ENCODE peak calls at places on chromosomes 5 and 9, in eight cellular contexts. One of them, this sample, is unnamed.

GRCh38 chr9:91856419-91856818 is 93.6 kb downstream of the ROR2 start:
- DNase-seq in transverse colon: no peak
- DNase-seq in suprapubic skin: no peak
- DNase-seq in CD8-positive, alpha-beta T cell: no peak
- DNase-seq in A549: no peak
- DNase-seq in uterus: no peak
- DNase-seq in heart right ventricle: no peak
- DNase-seq in Karpas-422: no peak
- DNase-seq in this sample: no peak

GRCh38 chr5:78056901-78057514 is 237.5 kb downstream of the AP3B1 start:
- DNase-seq in transverse colon: no peak
- DNase-seq in suprapubic skin: no peak
- DNase-seq in CD8-positive, alpha-beta T cell: no peak
- DNase-seq in A549: peak
- DNase-seq in uterus: no peak
- DNase-seq in heart right ventricle: no peak
- DNase-seq in Karpas-422: no peak
- DNase-seq in this sample: no peak

GRCh38 chr5:95808686-95809413 is 13.7 kb downstream of the GLRX start:
- DNase-seq in transverse colon: peak
- DNase-seq in suprapubic skin: peak
- DNase-seq in CD8-positive, alpha-beta T cell: peak
- DNase-seq in A549: no peak
- DNase-seq in uterus: peak
- DNase-seq in heart right ventricle: peak
- DNase-seq in Karpas-422: peak
- DNase-seq in this sample: no peak

GRCh38 chr9:111839387-111839786 is 44.6 kb upstream of the SHOC1 start:
- DNase-seq in transverse colon: no peak
- DNase-seq in suprapubic skin: no peak
- DNase-seq in CD8-positive, alpha-beta T cell: no peak
- DNase-seq in A549: no peak
- DNase-seq in uterus: peak
- DNase-seq in heart right ventricle: no peak
- DNase-seq in Karpas-422: no peak
- DNase-seq in this sample: no peak

GRCh38 chr9:129737479-129738269 is 15.2 kb downstream of the PTGES start:
- DNase-seq in transverse colon: peak
- DNase-seq in suprapubic skin: peak
- DNase-seq in CD8-positive, alpha-beta T cell: peak
- DNase-seq in A549: peak
- DNase-seq in uterus: peak
- DNase-seq in heart right ventricle: peak
- DNase-seq in Karpas-422: peak
- DNase-seq in this sample: peak

GRCh38 chr5:55604611-55605067 is 69.9 kb upstream of the PLPP1 start:
- DNase-seq in transverse colon: no peak
- DNase-seq in suprapubic skin: no peak
- DNase-seq in CD8-positive, alpha-beta T cell: no peak
- DNase-seq in A549: no peak
- DNase-seq in uterus: no peak
- DNase-seq in heart right ventricle: no peak
- DNase-seq in Karpas-422: no peak
- DNase-seq in this sample: no peak

GRCh38 chr9:135138078-135138855 is 50.8 kb downstream of the OLFM1 start:
- DNase-seq in transverse colon: no peak
- DNase-seq in suprapubic skin: no peak
- DNase-seq in CD8-positive, alpha-beta T cell: no peak
- DNase-seq in A549: no peak
- DNase-seq in uterus: no peak
- DNase-seq in heart right ventricle: no peak
- DNase-seq in Karpas-422: no peak
- DNase-seq in this sample: no peak

GRCh38 chr9:86434039-86434726 is 80.0 kb upstream of the TUT7 start:
- DNase-seq in transverse colon: no peak
- DNase-seq in suprapubic skin: peak
- DNase-seq in CD8-positive, alpha-beta T cell: no peak
- DNase-seq in A549: peak
- DNase-seq in uterus: peak
- DNase-seq in heart right ventricle: peak
- DNase-seq in Karpas-422: peak
- DNase-seq in this sample: no peak

GRCh38 chr9:38227061-38227540 is 158.1 kb upstream of the SHB start:
- DNase-seq in transverse colon: peak
- DNase-seq in suprapubic skin: no peak
- DNase-seq in CD8-positive, alpha-beta T cell: peak
- DNase-seq in A549: peak
- DNase-seq in uterus: peak
- DNase-seq in heart right ventricle: peak
- DNase-seq in Karpas-422: peak
- DNase-seq in this sample: peak

GRCh38 chr9:35945341-35946018 is 12.5 kb downstream of the OR2S2 start:
- DNase-seq in transverse colon: peak
- DNase-seq in suprapubic skin: peak
- DNase-seq in CD8-positive, alpha-beta T cell: peak
- DNase-seq in A549: peak
- DNase-seq in uterus: peak
- DNase-seq in heart right ventricle: peak
- DNase-seq in Karpas-422: peak
- DNase-seq in this sample: peak
- H3K27ac ChIP-seq in transverse colon: peak
- H3K27ac ChIP-seq in suprapubic skin: peak
- H3K27ac ChIP-seq in CD8-positive, alpha-beta T cell: no peak
- H3K27ac ChIP-seq in A549: peak
- H3K27ac ChIP-seq in uterus: peak
- H3K27ac ChIP-seq in heart right ventricle: peak
- H3K27ac ChIP-seq in Karpas-422: no peak
- H3K27ac ChIP-seq in this sample: no peak

GRCh38 chr5:121299153-121299552 is 552.5 kb upstream of the FTMT start:
- DNase-seq in transverse colon: no peak
- DNase-seq in suprapubic skin: no peak
- DNase-seq in CD8-positive, alpha-beta T cell: no peak
- DNase-seq in A549: no peak
- DNase-seq in uterus: no peak
- DNase-seq in heart right ventricle: no peak
- DNase-seq in Karpas-422: no peak
- DNase-seq in this sample: no peak

DNA sequence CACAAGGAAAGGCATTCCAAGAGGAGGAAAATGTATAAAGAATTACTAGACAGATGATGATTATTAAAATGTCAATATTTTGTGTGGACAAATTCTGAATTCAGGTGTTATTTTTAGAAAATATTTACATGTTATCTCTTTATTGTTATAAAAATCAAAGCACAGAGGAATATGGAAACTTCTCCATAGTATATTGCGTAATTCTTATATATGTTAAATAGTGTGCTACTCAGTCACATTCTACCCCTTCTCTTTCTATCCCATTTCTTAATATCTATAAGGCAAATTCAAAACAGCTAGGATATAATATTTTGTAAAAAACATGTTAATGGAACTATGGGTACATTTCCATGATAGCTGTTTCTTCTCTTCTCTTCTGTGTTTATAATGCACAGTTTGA is 546.8 kb upstream of the FTMT start:
- DNase-seq in transverse colon: no peak
- DNase-seq in suprapubic skin: no peak
- DNase-seq in CD8-positive, alpha-beta T cell: no peak
- DNase-seq in A549: no peak
- DNase-seq in uterus: no peak
- DNase-seq in heart right ventricle: no peak
- DNase-seq in Karpas-422: no peak
- DNase-seq in this sample: no peak
- H3K27ac ChIP-seq in transverse colon: no peak
- H3K27ac ChIP-seq in suprapubic skin: no peak
- H3K27ac ChIP-seq in CD8-positive, alpha-beta T cell: no peak
- H3K27ac ChIP-seq in A549: no peak
- H3K27ac ChIP-seq in uterus: no peak
- H3K27ac ChIP-seq in heart right ventricle: no peak
- H3K27ac ChIP-seq in Karpas-422: no peak
- H3K27ac ChIP-seq in this sample: no peak

DNA sequence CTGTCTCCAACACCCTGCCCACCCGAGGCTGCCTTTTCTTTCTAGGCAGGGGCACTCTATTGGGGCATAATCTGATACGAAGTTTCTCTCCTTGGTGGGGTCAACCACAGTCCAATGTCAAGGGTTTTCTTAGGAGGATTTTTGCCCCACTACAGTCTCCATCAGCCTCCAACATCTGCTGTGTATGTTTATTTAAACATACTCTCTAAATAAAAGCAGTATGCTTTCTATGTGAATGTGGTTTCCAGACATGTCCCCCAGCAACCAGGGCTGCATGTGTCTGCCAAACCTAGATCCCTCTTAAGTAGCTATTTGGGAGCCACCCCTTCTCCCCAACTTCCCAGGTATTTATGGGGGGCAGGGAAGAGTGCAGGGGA is 75.6 kb downstream of the NREP start:
- DNase-seq in transverse colon: no peak
- DNase-seq in suprapubic skin: no peak
- DNase-seq in CD8-positive, alpha-beta T cell: no peak
- DNase-seq in A549: no peak
- DNase-seq in uterus: no peak
- DNase-seq in heart right ventricle: no peak
- DNase-seq in Karpas-422: no peak
- DNase-seq in this sample: no peak
- H3K27ac ChIP-seq in transverse colon: peak
- H3K27ac ChIP-seq in suprapubic skin: peak
- H3K27ac ChIP-seq in CD8-positive, alpha-beta T cell: no peak
- H3K27ac ChIP-seq in A549: peak
- H3K27ac ChIP-seq in uterus: peak
- H3K27ac ChIP-seq in heart right ventricle: peak
- H3K27ac ChIP-seq in Karpas-422: no peak
- H3K27ac ChIP-seq in this sample: no peak

DNA sequence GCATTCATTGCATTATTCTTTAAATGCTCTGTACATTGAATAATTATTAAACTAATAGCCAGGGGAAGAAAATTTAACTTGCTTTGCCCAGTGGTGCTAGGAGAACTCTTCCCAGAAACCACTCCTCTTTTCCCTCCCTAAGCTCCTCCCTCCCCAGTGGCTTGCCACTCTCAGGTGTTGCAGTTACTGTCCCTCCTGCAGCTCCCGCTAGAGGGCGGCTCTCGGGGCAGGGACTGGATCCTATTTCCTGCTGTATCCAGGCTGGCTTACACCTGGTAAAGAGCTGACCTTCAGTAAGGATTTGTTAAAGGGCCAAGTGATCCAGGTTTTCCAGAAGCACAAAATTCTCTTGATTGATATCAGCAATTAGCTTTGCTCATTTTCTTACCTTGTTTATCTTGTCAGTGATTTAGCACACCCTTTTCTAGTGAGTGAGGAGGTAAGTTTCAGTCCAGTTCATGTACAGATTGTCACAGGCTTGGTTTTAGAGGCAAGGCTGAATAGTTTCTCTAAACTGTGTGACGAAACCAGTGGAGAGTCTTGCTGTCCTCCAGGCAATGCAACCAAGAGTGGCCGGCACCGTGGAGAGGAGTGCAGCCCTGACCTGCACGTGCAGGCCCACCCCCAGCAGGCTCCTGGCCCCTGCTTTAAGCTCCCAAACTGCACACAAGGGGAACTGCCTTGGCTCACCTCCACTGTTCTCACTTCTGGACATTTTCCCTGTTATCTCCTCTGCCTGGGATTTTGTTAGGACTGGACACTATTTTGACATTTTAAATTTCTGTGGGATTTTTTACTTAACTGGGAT is 423.8 kb downstream of the SPOCK1 start:
- DNase-seq in transverse colon: peak
- DNase-seq in suprapubic skin: no peak
- DNase-seq in CD8-positive, alpha-beta T cell: no peak
- DNase-seq in A549: peak
- DNase-seq in uterus: peak
- DNase-seq in heart right ventricle: peak
- DNase-seq in Karpas-422: peak
- DNase-seq in this sample: peak
- H3K27ac ChIP-seq in transverse colon: no peak
- H3K27ac ChIP-seq in suprapubic skin: no peak
- H3K27ac ChIP-seq in CD8-positive, alpha-beta T cell: no peak
- H3K27ac ChIP-seq in A549: no peak
- H3K27ac ChIP-seq in uterus: peak
- H3K27ac ChIP-seq in heart right ventricle: no peak
- H3K27ac ChIP-seq in Karpas-422: no peak
- H3K27ac ChIP-seq in this sample: peak

DNA sequence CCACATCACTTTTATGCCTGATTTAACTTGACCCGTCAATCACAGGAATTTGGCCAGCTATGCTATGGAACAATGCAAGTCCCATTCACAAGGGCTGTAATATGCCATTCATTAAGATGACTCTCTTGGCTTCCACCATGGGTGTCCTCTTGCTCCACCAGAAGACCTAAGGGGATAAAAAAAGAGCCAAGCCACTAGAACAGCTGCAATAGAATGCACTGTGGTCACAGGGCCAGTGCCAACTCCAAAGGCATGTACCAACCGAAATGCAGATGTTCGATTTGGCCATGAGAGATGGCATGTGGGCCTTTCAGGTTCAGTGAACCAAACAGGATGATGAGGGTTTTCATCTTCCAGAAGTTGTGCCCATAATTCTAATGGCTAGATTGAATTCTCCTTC is 480.1 kb upstream of the MPDZ start:
- DNase-seq in transverse colon: no peak
- DNase-seq in suprapubic skin: no peak
- DNase-seq in CD8-positive, alpha-beta T cell: no peak
- DNase-seq in A549: no peak
- DNase-seq in uterus: no peak
- DNase-seq in heart right ventricle: no peak
- DNase-seq in Karpas-422: no peak
- DNase-seq in this sample: no peak
- H3K27ac ChIP-seq in transverse colon: no peak
- H3K27ac ChIP-seq in suprapubic skin: no peak
- H3K27ac ChIP-seq in CD8-positive, alpha-beta T cell: no peak
- H3K27ac ChIP-seq in A549: no peak
- H3K27ac ChIP-seq in uterus: no peak
- H3K27ac ChIP-seq in heart right ventricle: no peak
- H3K27ac ChIP-seq in Karpas-422: no peak
- H3K27ac ChIP-seq in this sample: no peak

GRCh38 chr5:50665091-50665490 is 1.3 kb upstream of the PARP8 start:
- DNase-seq in transverse colon: no peak
- DNase-seq in suprapubic skin: no peak
- DNase-seq in CD8-positive, alpha-beta T cell: no peak
- DNase-seq in A549: no peak
- DNase-seq in uterus: no peak
- DNase-seq in heart right ventricle: no peak
- DNase-seq in Karpas-422: no peak
- DNase-seq in this sample: no peak
- H3K27ac ChIP-seq in transverse colon: peak
- H3K27ac ChIP-seq in suprapubic skin: no peak
- H3K27ac ChIP-seq in CD8-positive, alpha-beta T cell: peak
- H3K27ac ChIP-seq in A549: no peak
- H3K27ac ChIP-seq in uterus: no peak
- H3K27ac ChIP-seq in heart right ventricle: peak
- H3K27ac ChIP-seq in Karpas-422: no peak
- H3K27ac ChIP-seq in this sample: no peak